ENCODE peak calls at places on chromosomes 1 and 21, in six cellular contexts. R, E, P, B, X and I are unnamed samples.

GRCh38 chr1:170819781-170820180 is 115.6 kb upstream of the MROH9 start:
- DNase-seq in R (no peak), E (no peak), P (no peak), B (no peak), X (no peak), I (no peak)

GRCh38 chr1:234658143-234658542 is 48.2 kb upstream of the IRF2BP2 start:
- DNase-seq in R (no peak), E (peak; percentile 54), P (peak; percentile 21), B (no peak), X (no peak), I (no peak)

GRCh38 chr1:187933562-187934419 is 1105.0 kb downstream of the PLA2G4A start:
- DNase-seq in R (no peak), E (no peak), P (no peak), B (no peak), X (no peak), I (no peak)

GRCh38 chr1:119713039-119713537 is 1.4 kb downstream of the PHGDH start:
- DNase-seq in R (no peak), E (peak; percentile 23), P (peak; percentile 30), B (no peak), X (no peak), I (no peak)

GRCh38 chr1:234915923-234916675 is 212.5 kb downstream of the TOMM20 start:
- DNase-seq in R (peak; percentile 55), E (peak; percentile 80), P (no peak), B (no peak), X (no peak), I (no peak)

GRCh38 chr1:18234790-18235242 is 127.2 kb downstream of the IGSF21 start:
- DNase-seq in R (no peak), E (peak; percentile 19), P (peak; percentile 18), B (no peak), X (no peak), I (no peak)

GRCh38 chr1:76939107-76939816 is 72.0 kb downstream of the ST6GALNAC5 start:
- DNase-seq in R (no peak), E (no peak), P (peak; percentile 59), B (no peak), X (no peak), I (no peak)

GRCh38 chr21:44791246-44791645 is 10.4 kb downstream of the UBE2G2 start:
- DNase-seq in R (no peak), E (no peak), P (no peak), B (no peak), X (no peak), I (no peak)

GRCh38 chr1:184486761-184487445 is 100.1 kb downstream of the C1orf21 start:
- DNase-seq in R (no peak), E (no peak), P (no peak), B (no peak), X (no peak), I (no peak)

GRCh38 chr1:116150368-116150767 is 39.2 kb downstream of the MAB21L3 start:
- DNase-seq in R (no peak), E (no peak), P (no peak), B (no peak), X (no peak), I (peak; percentile 76)

GRCh38 chr1:221435510-221435909 is 306.4 kb downstream of the DUSP10 start:
- DNase-seq in R (no peak), E (no peak), P (peak; percentile 45), B (no peak), X (no peak), I (no peak)

GRCh38 chr1:2074944-2075740 is 24.9 kb downstream of the PRKCZ start:
- DNase-seq in R (no peak), E (no peak), P (no peak), B (no peak), X (no peak), I (no peak)

GRCh38 chr1:154611150-154611865 is 3.3 kb upstream of the ADAR start:
- DNase-seq in R (no peak), E (no peak), P (no peak), B (no peak), X (no peak), I (no peak)
- H3K27ac ChIP-seq in R (peak overlapping the region; percentile 17), E (no peak overlapping the region), P (no peak overlapping the region), B (no peak overlapping the region), X (no peak overlapping the region), I (no peak overlapping the region)

GRCh38 chr1:186658999-186659398 is 21.2 kb downstream of the PTGS2 start:
- DNase-seq in R (no peak), E (no peak), P (no peak), B (no peak), X (no peak), I (no peak)

GRCh38 chr1:186659946-186660472 is 20.2 kb downstream of the PTGS2 start:
- DNase-seq in R (no peak), E (no peak), P (no peak), B (no peak), X (no peak), I (no peak)

GRCh38 chr1:186655877-186656276 is 24.3 kb downstream of the PTGS2 start:
- DNase-seq in R (no peak), E (no peak), P (no peak), B (no peak), X (no peak), I (no peak)
- H3K27ac ChIP-seq in R (no peak overlapping the region), E (no peak overlapping the region), P (no peak overlapping the region), B (no peak overlapping the region), X (no peak overlapping the region), I (no peak overlapping the region)

DNA sequence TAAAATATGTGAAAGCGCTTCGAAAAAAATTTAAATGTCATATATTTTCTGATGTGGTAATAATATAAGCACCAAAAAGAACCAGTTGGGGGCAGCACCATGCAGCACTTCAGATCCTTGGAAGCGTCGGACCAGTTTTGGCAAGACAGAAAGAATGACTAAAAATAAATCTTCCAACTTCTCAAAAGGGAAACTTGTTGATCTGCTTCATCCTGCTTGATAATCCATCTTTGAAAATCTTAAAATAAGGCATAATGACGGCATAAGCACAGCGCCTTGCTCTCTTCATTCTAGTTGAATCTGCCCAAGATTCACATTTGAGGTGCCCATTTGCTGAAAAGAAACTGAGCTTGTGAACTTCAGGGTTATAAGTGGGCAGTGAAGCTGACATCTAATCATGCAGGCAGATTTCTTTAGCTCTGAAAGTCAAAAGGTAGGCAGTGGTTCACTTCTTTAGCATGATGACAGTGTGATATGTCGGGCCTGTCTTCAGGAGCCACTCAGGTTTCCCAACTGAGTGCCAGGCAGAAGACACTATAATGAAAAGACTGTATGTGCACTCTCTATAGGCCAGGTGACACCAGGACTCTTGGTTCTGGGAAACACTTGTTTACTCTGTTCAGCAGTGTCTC is 19.8 kb upstream of the MUTYH start:
- DNase-seq in R (peak; percentile 48), E (peak; percentile 75), P (peak; percentile 69), B (peak; percentile 47), X (no peak), I (no peak)
- H3K27ac ChIP-seq in R (peak overlapping the region; percentile 76), E (peak overlapping the region; percentile 81), P (no peak overlapping the region), B (no peak overlapping the region), X (peak overlapping the region; percentile 77), I (peak overlapping the region; percentile 81)

GRCh38 chr1:211948377-211948776 is 87.0 kb downstream of the INTS7 start:
- DNase-seq in R (no peak), E (no peak), P (no peak), B (no peak), X (no peak), I (no peak)

GRCh38 chr1:211947396-211948295 is 87.7 kb downstream of the INTS7 start:
- DNase-seq in R (no peak), E (no peak), P (no peak), B (no peak), X (no peak), I (no peak)

GRCh38 chr1:211952299-211952698 is 83.1 kb downstream of the INTS7 start:
- DNase-seq in R (no peak), E (no peak), P (no peak), B (no peak), X (no peak), I (no peak)

DNA sequence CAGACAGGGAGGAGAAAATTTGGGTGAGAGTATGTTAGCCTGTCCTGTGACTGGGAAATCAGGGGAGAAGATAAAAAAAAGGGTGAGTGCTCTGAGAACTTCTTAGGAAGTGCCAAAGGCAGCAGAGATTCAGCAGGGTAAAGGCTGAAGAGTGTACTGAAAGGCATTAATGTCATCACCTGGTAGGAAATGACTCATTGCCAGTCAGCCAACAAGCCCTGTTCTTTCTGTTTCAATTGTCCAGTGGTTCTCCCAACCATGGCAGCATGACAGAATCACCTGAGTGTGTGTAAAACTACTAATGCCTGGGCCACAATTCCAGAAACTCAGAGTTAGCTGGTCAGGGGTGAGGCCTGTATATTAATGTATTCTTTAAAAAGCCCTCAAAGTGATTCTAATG is 83.5 kb downstream of the INTS7 start:
- DNase-seq in R (no peak), E (no peak), P (peak; percentile 36), B (no peak), X (no peak), I (no peak)
- H3K27ac ChIP-seq in R (no peak overlapping the region), E (no peak overlapping the region), P (no peak overlapping the region), B (no peak overlapping the region), X (no peak overlapping the region), I (no peak overlapping the region)

GRCh38 chr1:212149566-212149965 is 114.0 kb downstream of the DTL start:
- DNase-seq in R (no peak), E (no peak), P (no peak), B (no peak), X (no peak), I (no peak)

GRCh38 chr1:212142883-212143530 is 107.5 kb downstream of the DTL start:
- DNase-seq in R (no peak), E (no peak), P (no peak), B (no peak), X (no peak), I (no peak)

GRCh38 chr1:212152308-212152693 is 116.8 kb downstream of the DTL start:
- DNase-seq in R (no peak), E (no peak), P (no peak), B (no peak), X (no peak), I (no peak)

GRCh38 chr1:212152869-212153268 is 117.3 kb downstream of the DTL start:
- DNase-seq in R (no peak), E (no peak), P (no peak), B (no peak), X (no peak), I (no peak)

DNA sequence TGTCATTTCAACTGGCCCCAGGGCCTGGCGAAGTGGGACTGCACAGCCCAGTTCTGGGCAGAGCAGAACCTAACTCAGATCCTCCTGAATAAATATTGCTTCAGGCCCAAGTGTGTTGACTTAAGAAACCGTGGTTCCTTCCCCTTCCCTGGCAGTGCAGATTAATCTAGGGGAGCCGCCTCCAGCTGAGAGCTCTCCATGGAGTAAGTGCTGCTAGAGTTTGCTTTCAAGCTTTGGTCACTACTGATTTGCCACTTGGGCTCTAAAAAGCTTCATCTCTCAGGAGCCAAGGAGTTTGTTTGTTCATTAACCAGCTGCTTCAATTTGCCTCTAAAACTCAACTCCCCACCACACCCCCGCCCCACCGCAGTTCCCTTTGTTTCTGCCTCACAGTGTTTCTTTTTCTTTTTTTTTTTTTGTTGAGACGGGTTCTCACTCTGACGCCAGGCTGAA is 112.1 kb downstream of the DTL start:
- DNase-seq in R (no peak), E (peak; percentile 46), P (no peak), B (no peak), X (no peak), I (no peak)
- H3K27ac ChIP-seq in R (no peak overlapping the region), E (peak overlapping the region; percentile 37), P (no peak overlapping the region), B (no peak overlapping the region), X (no peak overlapping the region), I (no peak overlapping the region)

GRCh38 chr21:42330380-42331336 is 15.4 kb upstream of the TFF3 start:
- DNase-seq in R (no peak), E (no peak), P (no peak), B (no peak), X (no peak), I (no peak)
- H3K27ac ChIP-seq in R (no peak overlapping the region), E (peak overlapping the region; percentile 13), P (no peak overlapping the region), B (no peak overlapping the region), X (no peak overlapping the region), I (no peak overlapping the region)